ENCODE peak calls at places on chromosome 20, in six cellular contexts. One of them, this sample, is unnamed.

GRCh38 chr20:61937146-61937962 is 128.3 kb downstream of the TAF4 start:
- DNase-seq in GM13977: no peak
- DNase-seq in immature natural killer cell: no peak
- DNase-seq in activated CD4-positive, CD25-positive, alpha-beta regulatory T cell: no peak
- DNase-seq in memory B cell: no peak
- DNase-seq in breast epithelium: no peak
- DNase-seq in this sample: no peak

GRCh38 chr20:62137478-62138203 is 5.6 kb downstream of the PSMA7 start:
- DNase-seq in GM13977: no peak
- DNase-seq in immature natural killer cell: no peak
- DNase-seq in activated CD4-positive, CD25-positive, alpha-beta regulatory T cell: no peak
- DNase-seq in memory B cell: no peak
- DNase-seq in breast epithelium: no peak
- DNase-seq in this sample: no peak

GRCh38 chr20:48298851-48299484 is 513.7 kb upstream of the SULF2 start:
- DNase-seq in GM13977: no peak
- DNase-seq in immature natural killer cell: no peak
- DNase-seq in activated CD4-positive, CD25-positive, alpha-beta regulatory T cell: no peak
- DNase-seq in memory B cell: no peak
- DNase-seq in breast epithelium: peak
- DNase-seq in this sample: peak

GRCh38 chr20:53578492-53579222 is 15.0 kb downstream of the ZNF217 start:
- DNase-seq in GM13977: peak
- DNase-seq in immature natural killer cell: peak
- DNase-seq in activated CD4-positive, CD25-positive, alpha-beta regulatory T cell: no peak
- DNase-seq in memory B cell: peak
- DNase-seq in breast epithelium: no peak
- DNase-seq in this sample: peak

GRCh38 chr20:61094581-61094980 is 157.5 kb upstream of the CDH4 start:
- DNase-seq in GM13977: no peak
- DNase-seq in immature natural killer cell: no peak
- DNase-seq in activated CD4-positive, CD25-positive, alpha-beta regulatory T cell: no peak
- DNase-seq in memory B cell: no peak
- DNase-seq in breast epithelium: no peak
- DNase-seq in this sample: no peak

GRCh38 chr20:58142843-58143185 is 85.6 kb downstream of the ANKRD60 start:
- DNase-seq in GM13977: no peak
- DNase-seq in immature natural killer cell: no peak
- DNase-seq in activated CD4-positive, CD25-positive, alpha-beta regulatory T cell: no peak
- DNase-seq in memory B cell: no peak
- DNase-seq in breast epithelium: peak
- DNase-seq in this sample: no peak

GRCh38 chr20:44174996-44175766 is 11.8 kb downstream of the JPH2 start:
- DNase-seq in GM13977: no peak
- DNase-seq in immature natural killer cell: no peak
- DNase-seq in activated CD4-positive, CD25-positive, alpha-beta regulatory T cell: no peak
- DNase-seq in memory B cell: no peak
- DNase-seq in breast epithelium: no peak
- DNase-seq in this sample: no peak

GRCh38 chr20:4815618-4816017 is 93.9 kb downstream of the PRND start:
- DNase-seq in GM13977: no peak
- DNase-seq in immature natural killer cell: no peak
- DNase-seq in activated CD4-positive, CD25-positive, alpha-beta regulatory T cell: no peak
- DNase-seq in memory B cell: peak
- DNase-seq in breast epithelium: no peak
- DNase-seq in this sample: no peak

GRCh38 chr20:36274248-36274841 is 31.8 kb upstream of the DLGAP4 start:
- DNase-seq in GM13977: no peak
- DNase-seq in immature natural killer cell: no peak
- DNase-seq in activated CD4-positive, CD25-positive, alpha-beta regulatory T cell: no peak
- DNase-seq in memory B cell: no peak
- DNase-seq in breast epithelium: no peak
- DNase-seq in this sample: peak

GRCh38 chr20:33164763-33165095 is 3.2 kb upstream of the BPIFA2 start:
- DNase-seq in GM13977: no peak
- DNase-seq in immature natural killer cell: no peak
- DNase-seq in activated CD4-positive, CD25-positive, alpha-beta regulatory T cell: no peak
- DNase-seq in memory B cell: no peak
- DNase-seq in breast epithelium: no peak
- DNase-seq in this sample: no peak

GRCh38 chr20:23646106-23646958 is 8.6 kb upstream of the CST3 start:
- DNase-seq in GM13977: no peak
- DNase-seq in immature natural killer cell: no peak
- DNase-seq in activated CD4-positive, CD25-positive, alpha-beta regulatory T cell: no peak
- DNase-seq in memory B cell: no peak
- DNase-seq in breast epithelium: no peak
- DNase-seq in this sample: no peak

GRCh38 chr20:43508106-43508505 is 609 bp downstream of the L3MBTL1 start:
- DNase-seq in GM13977: peak
- DNase-seq in immature natural killer cell: no peak
- DNase-seq in activated CD4-positive, CD25-positive, alpha-beta regulatory T cell: no peak
- DNase-seq in memory B cell: no peak
- DNase-seq in breast epithelium: no peak
- DNase-seq in this sample: no peak

This sample was measured in D341Med.